ENCODE peak calls at places on chromosomes 5 and 9, in seven cellular contexts. One of them, this sample, is unnamed.

GRCh38 chr5:141709704-141710267 is 27.8 kb upstream of the ARAP3 start:
- DNase-seq in EH: no peak
- DNase-seq in stimulated activated CD8-positive, alpha-beta memory T cell treated with anti-CD3 and anti-CD28 coated beads, Interleukin-4, amount 100 ng/mL, for 24 hours: no peak
- DNase-seq in COR-L47: no peak
- DNase-seq in sigmoid colon: no peak
- DNase-seq in uterus: no peak
- DNase-seq in HTR-8/SVneo: no peak
- DNase-seq in this sample: no peak

GRCh38 chr5:5650242-5650641 is 227.8 kb downstream of the ICE1 start:
- DNase-seq in EH: no peak
- DNase-seq in stimulated activated CD8-positive, alpha-beta memory T cell treated with anti-CD3 and anti-CD28 coated beads, Interleukin-4, amount 100 ng/mL, for 24 hours: no peak
- DNase-seq in COR-L47: no peak
- DNase-seq in sigmoid colon: no peak
- DNase-seq in uterus: no peak
- DNase-seq in HTR-8/SVneo: no peak
- DNase-seq in this sample: peak

GRCh38 chr5:93006915-93007314 is 574.1 kb downstream of the NR2F1-AS1 start:
- DNase-seq in EH: no peak
- DNase-seq in stimulated activated CD8-positive, alpha-beta memory T cell treated with anti-CD3 and anti-CD28 coated beads, Interleukin-4, amount 100 ng/mL, for 24 hours: no peak
- DNase-seq in COR-L47: no peak
- DNase-seq in sigmoid colon: no peak
- DNase-seq in uterus: no peak
- DNase-seq in HTR-8/SVneo: no peak
- DNase-seq in this sample: no peak

GRCh38 chr9:97966493-97966892 is 16.6 kb upstream of the ANP32B start:
- DNase-seq in EH: no peak
- DNase-seq in stimulated activated CD8-positive, alpha-beta memory T cell treated with anti-CD3 and anti-CD28 coated beads, Interleukin-4, amount 100 ng/mL, for 24 hours: no peak
- DNase-seq in COR-L47: no peak
- DNase-seq in sigmoid colon: no peak
- DNase-seq in uterus: no peak
- DNase-seq in HTR-8/SVneo: no peak
- DNase-seq in this sample: no peak

GRCh38 chr9:81526587-81526986 is 162.8 kb downstream of the TLE1 start:
- DNase-seq in EH: peak
- DNase-seq in stimulated activated CD8-positive, alpha-beta memory T cell treated with anti-CD3 and anti-CD28 coated beads, Interleukin-4, amount 100 ng/mL, for 24 hours: no peak
- DNase-seq in COR-L47: no peak
- DNase-seq in sigmoid colon: no peak
- DNase-seq in uterus: no peak
- DNase-seq in HTR-8/SVneo: no peak
- DNase-seq in this sample: no peak

GRCh38 chr5:171387970-171388815 is 544 bp downstream of the NPM1 start:
- DNase-seq in EH: peak
- DNase-seq in stimulated activated CD8-positive, alpha-beta memory T cell treated with anti-CD3 and anti-CD28 coated beads, Interleukin-4, amount 100 ng/mL, for 24 hours: peak
- DNase-seq in COR-L47: peak
- DNase-seq in sigmoid colon: peak
- DNase-seq in uterus: peak
- DNase-seq in HTR-8/SVneo: peak
- DNase-seq in this sample: peak

GRCh38 chr9:72315510-72316287 is 49.3 kb downstream of the ZFAND5 start:
- DNase-seq in EH: peak
- DNase-seq in stimulated activated CD8-positive, alpha-beta memory T cell treated with anti-CD3 and anti-CD28 coated beads, Interleukin-4, amount 100 ng/mL, for 24 hours: no peak
- DNase-seq in COR-L47: peak
- DNase-seq in sigmoid colon: peak
- DNase-seq in uterus: no peak
- DNase-seq in HTR-8/SVneo: no peak
- DNase-seq in this sample: no peak

GRCh38 chr5:6745706-6746217 is 32.5 kb downstream of the TENT4A start:
- DNase-seq in EH: peak
- DNase-seq in stimulated activated CD8-positive, alpha-beta memory T cell treated with anti-CD3 and anti-CD28 coated beads, Interleukin-4, amount 100 ng/mL, for 24 hours: no peak
- DNase-seq in COR-L47: peak
- DNase-seq in sigmoid colon: peak
- DNase-seq in uterus: no peak
- DNase-seq in HTR-8/SVneo: peak
- DNase-seq in this sample: peak

GRCh38 chr9:105306533-105307140 is 62.2 kb downstream of the SLC44A1 start:
- DNase-seq in EH: no peak
- DNase-seq in stimulated activated CD8-positive, alpha-beta memory T cell treated with anti-CD3 and anti-CD28 coated beads, Interleukin-4, amount 100 ng/mL, for 24 hours: no peak
- DNase-seq in COR-L47: no peak
- DNase-seq in sigmoid colon: no peak
- DNase-seq in uterus: no peak
- DNase-seq in HTR-8/SVneo: no peak
- DNase-seq in this sample: no peak

GRCh38 chr9:69894720-69895119 is 74.1 kb downstream of the CFAP95 start:
- DNase-seq in EH: peak
- DNase-seq in stimulated activated CD8-positive, alpha-beta memory T cell treated with anti-CD3 and anti-CD28 coated beads, Interleukin-4, amount 100 ng/mL, for 24 hours: no peak
- DNase-seq in COR-L47: no peak
- DNase-seq in sigmoid colon: no peak
- DNase-seq in uterus: no peak
- DNase-seq in HTR-8/SVneo: no peak
- DNase-seq in this sample: no peak

GRCh38 chr9:128629136-128629535 is 27.5 kb downstream of the DYNC2I2 start:
- DNase-seq in EH: no peak
- DNase-seq in stimulated activated CD8-positive, alpha-beta memory T cell treated with anti-CD3 and anti-CD28 coated beads, Interleukin-4, amount 100 ng/mL, for 24 hours: no peak
- DNase-seq in COR-L47: no peak
- DNase-seq in sigmoid colon: peak
- DNase-seq in uterus: no peak
- DNase-seq in HTR-8/SVneo: no peak
- DNase-seq in this sample: no peak